ENCODE peak calls at places on chromosomes 3 and 15, in four cellular contexts. V, G, H and O are unnamed samples.

GRCh38 chr15:65355173-65355982 is 22.4 kb downstream of the IGDCC3 start:
- DNase-seq in V (no peak), G (no peak), H (peak), O (no peak)

GRCh38 chr3:88150371-88150770 is 612 bp downstream of the C3orf38 start:
- DNase-seq in V (no peak), G (no peak), H (peak), O (peak)

GRCh38 chr15:75731248-75732100 is 18.8 kb upstream of the CSPG4 start:
- DNase-seq in V (no peak), G (no peak), H (peak), O (no peak)

GRCh38 chr3:119175869-119176756 is 2.7 kb downstream of the UPK1B start:
- DNase-seq in V (no peak), G (no peak), H (no peak), O (no peak)

GRCh38 chr15:85330941-85331588 is 49.3 kb upstream of the AKAP13 start:
- DNase-seq in V (no peak), G (peak), H (peak), O (peak)

GRCh38 chr3:44237665-44238064 is 4.0 kb upstream of the TOPAZ1 start:
- DNase-seq in V (no peak), G (no peak), H (no peak), O (no peak)

GRCh38 chr15:49134683-49135341 is 20.6 kb downstream of the COPS2 start:
- DNase-seq in V (no peak), G (no peak), H (no peak), O (no peak)

GRCh38 chr15:65940618-65940909 is 71.3 kb downstream of the RAB11A start:
- DNase-seq in V (no peak), G (no peak), H (no peak), O (no peak)